ENCODE peak calls at places on chromosomes 2 and 18, in four cellular contexts. One of them, this sample, is unnamed.

GRCh38 chr18:5197032-5197434 is at the start of gene AKAIN1:
- DNase-seq in aorta: peak
- DNase-seq in uterus: no peak
- DNase-seq in substantia nigra: peak
- DNase-seq in this sample: peak

GRCh38 chr2:219467736-219468075 is 31.0 kb upstream of the GMPPA start:
- DNase-seq in aorta: no peak
- DNase-seq in substantia nigra: no peak
- DNase-seq in uterus: no peak
- DNase-seq in this sample: no peak

GRCh38 chr2:195498176-195498575 is 158.8 kb upstream of the SLC39A10 start:
- DNase-seq in aorta: peak
- DNase-seq in substantia nigra: no peak
- DNase-seq in uterus: no peak
- DNase-seq in this sample: no peak

GRCh38 chr2:137254081-137254480 is 488.7 kb downstream of the THSD7B start:
- DNase-seq in uterus: no peak
- DNase-seq in aorta: no peak
- DNase-seq in substantia nigra: no peak
- DNase-seq in this sample: no peak

GRCh38 chr2:22893773-22894517 is 491.0 kb upstream of the KLHL29 start:
- DNase-seq in aorta: no peak
- DNase-seq in uterus: no peak
- DNase-seq in substantia nigra: no peak
- DNase-seq in this sample: no peak

GRCh38 chr2:158730621-158730905 is 64.6 kb upstream of the DAPL1 start:
- DNase-seq in substantia nigra: no peak
- DNase-seq in aorta: no peak
- DNase-seq in uterus: no peak
- DNase-seq in this sample: no peak

GRCh38 chr2:82320296-82320695 is 2015.7 kb upstream of the LRRTM1 start:
- DNase-seq in aorta: no peak
- DNase-seq in substantia nigra: no peak
- DNase-seq in uterus: no peak
- DNase-seq in this sample: no peak

GRCh38 chr2:152221870-152222269 is 46.3 kb upstream of the STAM2 start:
- DNase-seq in uterus: no peak
- DNase-seq in substantia nigra: no peak
- DNase-seq in aorta: no peak
- DNase-seq in this sample: no peak

GRCh38 chr2:22281033-22281432 is 1103.9 kb upstream of the KLHL29 start:
- DNase-seq in aorta: no peak
- DNase-seq in uterus: no peak
- DNase-seq in substantia nigra: no peak
- DNase-seq in this sample: peak

GRCh38 chr2:74917702-74918619 is 40.5 kb upstream of the POLE4 start:
- DNase-seq in uterus: no peak
- DNase-seq in substantia nigra: no peak
- DNase-seq in aorta: no peak
- DNase-seq in this sample: no peak

GRCh38 chr18:10604178-10604577 is 78.4 kb downstream of the NAPG start:
- DNase-seq in substantia nigra: no peak
- DNase-seq in uterus: no peak
- DNase-seq in aorta: no peak
- DNase-seq in this sample: no peak

GRCh38 chr2:112577756-112578155 is 6.7 kb upstream of the CHCHD5 start:
- DNase-seq in uterus: no peak
- DNase-seq in aorta: no peak
- DNase-seq in substantia nigra: no peak
- DNase-seq in this sample: no peak

GRCh38 chr18:47260138-47260923 is 8.9 kb upstream of the SKOR2 start:
- DNase-seq in substantia nigra: no peak
- DNase-seq in aorta: no peak
- DNase-seq in uterus: no peak
- DNase-seq in this sample: no peak

DNA sequence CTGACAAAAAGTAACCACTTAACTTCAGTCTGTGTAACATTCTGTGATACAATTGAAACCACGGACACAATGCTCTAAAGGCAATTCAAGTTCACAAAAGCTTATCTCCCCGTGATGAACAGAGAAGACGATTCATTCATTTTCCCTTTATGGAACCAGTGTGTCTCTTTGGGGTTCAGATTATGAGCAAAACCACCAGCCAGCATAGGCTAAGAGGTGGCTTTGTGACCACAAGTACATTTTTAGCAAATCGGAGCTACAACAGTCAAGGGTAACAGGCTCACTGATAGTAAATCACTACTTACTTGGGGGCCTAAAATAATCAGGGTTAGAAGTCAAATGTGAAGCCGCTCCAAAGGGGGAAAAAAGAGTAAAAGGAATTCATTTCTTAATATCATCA is 120.6 kb upstream of the SMAD7 start:
- DNase-seq in uterus: no peak
- DNase-seq in aorta: no peak
- DNase-seq in substantia nigra: no peak
- DNase-seq in this sample: no peak
- H3K27ac ChIP-seq in uterus: no peak
- H3K27ac ChIP-seq in aorta: no peak
- H3K27ac ChIP-seq in substantia nigra: no peak
- H3K27ac ChIP-seq in this sample: no peak

DNA sequence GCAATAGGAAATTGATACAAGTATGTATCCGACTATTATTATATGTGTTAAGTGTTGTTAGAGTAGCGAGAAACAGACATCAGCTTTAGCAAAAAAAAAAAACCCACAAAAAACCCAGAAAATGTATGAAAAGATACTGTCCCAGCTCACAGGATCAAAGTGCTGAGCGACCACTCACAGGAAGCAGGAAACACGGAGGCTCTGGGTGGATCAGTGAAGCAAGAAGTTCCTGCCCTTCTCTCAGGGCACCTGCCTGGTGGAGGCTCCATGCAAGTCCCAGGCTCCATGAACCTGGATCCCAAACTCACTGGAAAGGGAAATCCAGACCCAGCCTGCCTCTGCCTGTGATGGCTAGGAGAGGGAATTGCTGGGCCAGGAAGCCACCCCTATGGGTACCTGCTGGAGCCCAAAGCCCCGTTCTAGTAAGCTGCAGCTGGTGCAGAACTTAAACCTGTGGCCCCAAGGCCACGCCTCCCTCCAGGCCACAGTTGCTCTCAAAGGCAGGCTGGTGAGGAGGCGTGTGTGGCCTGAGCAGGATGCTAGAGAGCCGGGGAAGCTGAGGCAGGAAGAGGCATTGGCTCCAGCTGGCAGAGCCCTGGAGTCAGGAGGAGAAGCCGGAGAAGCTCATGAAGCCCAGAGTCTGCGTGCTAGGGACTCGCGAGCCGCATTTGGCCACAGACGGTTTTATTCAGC is 63.6 kb upstream of the TAF1B start:
- DNase-seq in uterus: no peak
- DNase-seq in substantia nigra: no peak
- DNase-seq in aorta: peak
- DNase-seq in this sample: no peak
- H3K27ac ChIP-seq in uterus: no peak
- H3K27ac ChIP-seq in substantia nigra: no peak
- H3K27ac ChIP-seq in aorta: no peak
- H3K27ac ChIP-seq in this sample: no peak

DNA sequence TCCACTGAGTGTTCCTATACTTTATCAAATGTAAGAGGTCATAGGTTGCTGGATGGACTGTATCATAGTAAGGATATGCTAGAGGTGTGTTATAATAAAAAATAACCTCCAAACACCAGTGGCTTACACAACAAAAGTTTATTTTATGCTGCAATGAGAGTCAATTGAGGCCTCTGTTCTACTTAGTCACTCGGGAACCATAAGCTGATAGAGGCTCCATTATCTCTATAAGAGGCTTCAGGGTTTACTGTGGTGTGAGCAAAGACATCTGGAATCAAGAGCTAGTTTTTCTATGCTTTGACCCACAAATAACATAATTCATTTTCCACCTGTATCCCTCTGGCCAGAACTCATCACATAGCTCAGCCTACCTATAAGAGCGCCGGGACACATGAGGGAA is 47.5 kb upstream of the NEMP2 start:
- DNase-seq in uterus: no peak
- DNase-seq in aorta: no peak
- DNase-seq in substantia nigra: no peak
- DNase-seq in this sample: no peak
- H3K27ac ChIP-seq in uterus: no peak
- H3K27ac ChIP-seq in aorta: no peak
- H3K27ac ChIP-seq in substantia nigra: peak
- H3K27ac ChIP-seq in this sample: peak

GRCh38 chr2:172442072-172442895 is 14.9 kb downstream of the ITGA6 start:
- DNase-seq in aorta: no peak
- DNase-seq in substantia nigra: no peak
- DNase-seq in uterus: no peak
- DNase-seq in this sample: no peak
- H3K27ac ChIP-seq in aorta: no peak
- H3K27ac ChIP-seq in substantia nigra: no peak
- H3K27ac ChIP-seq in uterus: peak
- H3K27ac ChIP-seq in this sample: no peak

GRCh38 chr2:43333656-43334144 is 107.3 kb upstream of the ZFP36L2 start:
- DNase-seq in uterus: no peak
- DNase-seq in substantia nigra: no peak
- DNase-seq in aorta: no peak
- DNase-seq in this sample: no peak
- H3K27ac ChIP-seq in uterus: peak
- H3K27ac ChIP-seq in substantia nigra: no peak
- H3K27ac ChIP-seq in aorta: peak
- H3K27ac ChIP-seq in this sample: no peak

GRCh38 chr18:24991661-24992060 is 360.3 kb downstream of the ZNF521 start:
- DNase-seq in uterus: no peak
- DNase-seq in aorta: no peak
- DNase-seq in substantia nigra: no peak
- DNase-seq in this sample: no peak

GRCh38 chr18:24995056-24995455 is 356.9 kb downstream of the ZNF521 start:
- DNase-seq in substantia nigra: no peak
- DNase-seq in aorta: no peak
- DNase-seq in uterus: no peak
- DNase-seq in this sample: no peak

GRCh38 chr18:24992491-24992890 is 359.5 kb downstream of the ZNF521 start:
- DNase-seq in aorta: no peak
- DNase-seq in substantia nigra: no peak
- DNase-seq in uterus: no peak
- DNase-seq in this sample: no peak

GRCh38 chr18:24999650-25000267 is 352.2 kb downstream of the ZNF521 start:
- DNase-seq in aorta: no peak
- DNase-seq in substantia nigra: no peak
- DNase-seq in uterus: no peak
- DNase-seq in this sample: no peak

DNA sequence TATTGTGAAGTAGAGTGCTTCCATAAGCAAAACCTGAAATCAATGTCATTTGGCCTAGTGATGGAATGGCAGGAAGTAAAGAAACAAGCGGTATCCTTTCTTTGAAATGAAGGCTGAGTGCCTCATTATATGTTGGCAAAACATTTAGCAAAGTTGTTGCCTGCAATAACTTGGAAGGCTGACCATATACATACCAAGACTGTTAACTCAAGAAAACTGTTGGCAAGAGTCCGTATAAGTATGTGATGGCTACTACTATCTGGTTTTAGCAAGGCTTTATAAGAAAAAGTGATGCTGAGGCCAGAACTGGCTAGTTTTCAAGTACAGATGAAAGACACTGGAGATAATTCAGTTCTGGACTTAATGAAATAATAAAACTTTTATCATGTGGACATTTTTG is 356.2 kb downstream of the ZNF521 start:
- DNase-seq in uterus: no peak
- DNase-seq in substantia nigra: no peak
- DNase-seq in aorta: no peak
- DNase-seq in this sample: no peak
- H3K27ac ChIP-seq in uterus: no peak
- H3K27ac ChIP-seq in substantia nigra: no peak
- H3K27ac ChIP-seq in aorta: no peak
- H3K27ac ChIP-seq in this sample: no peak

GRCh38 chr18:50817898-50818250 is 1.9 kb downstream of the MRO start:
- DNase-seq in uterus: no peak
- DNase-seq in aorta: no peak
- DNase-seq in substantia nigra: no peak
- DNase-seq in this sample: no peak

GRCh38 chr18:50816767-50817166 is 3.0 kb downstream of the MRO start:
- DNase-seq in aorta: no peak
- DNase-seq in uterus: no peak
- DNase-seq in substantia nigra: no peak
- DNase-seq in this sample: no peak

GRCh38 chr18:50820901-50821520 is 1.2 kb upstream of the MRO start:
- DNase-seq in aorta: no peak
- DNase-seq in uterus: no peak
- DNase-seq in substantia nigra: no peak
- DNase-seq in this sample: no peak

GRCh38 chr18:50819027-50819726 is 639 bp downstream of the MRO start:
- DNase-seq in substantia nigra: peak
- DNase-seq in aorta: peak
- DNase-seq in uterus: peak
- DNase-seq in this sample: peak

GRCh38 chr18:50819727-50820378 is at the start of gene MRO:
- DNase-seq in uterus: peak
- DNase-seq in substantia nigra: peak
- DNase-seq in aorta: peak
- DNase-seq in this sample: peak
- H3K27ac ChIP-seq in uterus: peak
- H3K27ac ChIP-seq in substantia nigra: peak
- H3K27ac ChIP-seq in aorta: no peak
- H3K27ac ChIP-seq in this sample: peak

GRCh38 chr18:9539283-9539682 is 64.0 kb downstream of the RALBP1 start:
- DNase-seq in substantia nigra: no peak
- DNase-seq in uterus: no peak
- DNase-seq in aorta: no peak
- DNase-seq in this sample: no peak

GRCh38 chr18:9536354-9537152 is 61.2 kb downstream of the RALBP1 start:
- DNase-seq in uterus: no peak
- DNase-seq in aorta: no peak
- DNase-seq in substantia nigra: no peak
- DNase-seq in this sample: no peak

GRCh38 chr18:9535430-9535972 is 60.2 kb downstream of the RALBP1 start:
- DNase-seq in substantia nigra: peak
- DNase-seq in uterus: peak
- DNase-seq in aorta: peak
- DNase-seq in this sample: peak

GRCh38 chr18:9539938-9540337 is 64.6 kb downstream of the RALBP1 start:
- DNase-seq in substantia nigra: no peak
- DNase-seq in uterus: no peak
- DNase-seq in aorta: no peak
- DNase-seq in this sample: no peak

GRCh38 chr18:9537638-9538037 is 62.3 kb downstream of the RALBP1 start:
- DNase-seq in uterus: no peak
- DNase-seq in aorta: peak
- DNase-seq in substantia nigra: no peak
- DNase-seq in this sample: no peak
- H3K27ac ChIP-seq in uterus: no peak
- H3K27ac ChIP-seq in aorta: no peak
- H3K27ac ChIP-seq in substantia nigra: no peak
- H3K27ac ChIP-seq in this sample: no peak

GRCh38 chr18:31248783-31249521 is 69.0 kb upstream of the DSG1 start:
- DNase-seq in uterus: no peak
- DNase-seq in aorta: no peak
- DNase-seq in substantia nigra: no peak
- DNase-seq in this sample: no peak
- H3K27ac ChIP-seq in uterus: no peak
- H3K27ac ChIP-seq in aorta: no peak
- H3K27ac ChIP-seq in substantia nigra: no peak
- H3K27ac ChIP-seq in this sample: no peak

This sample was measured in dorsolateral prefrontal cortex.